ENCODE peak calls at places on chromosomes 16 and 17, in eight cellular contexts. U is heart right ventricle; Y is effector memory CD4-positive, alpha-beta T cell; Q is breast epithelium; O is tibial artery; G is heart left ventricle; Z is left ventricle myocardium inferior; M is spleen. C is an unnamed sample. For H3K4me1, the result is how much of the 10 kb centered on the place peaks cover.

GRCh38 chr16:20023190-20023589 is 50.5 kb downstream of the GPR139 start:
- DNase-seq in O (no peak), Y (no peak), M (no peak), U (no peak), Z (no peak), Q (no peak), G (no peak), C (peak)

GRCh38 chr16:30697264-30698138 is 1.5 kb upstream of the SRCAP start:
- DNase-seq in O (no peak), G (no peak), U (no peak), Y (no peak), M (peak), Q (no peak), Z (no peak), C (peak)

GRCh38 chr16:67886387-67886786 is 1.7 kb downstream of the NRN1L start:
- DNase-seq in O (no peak), G (no peak), M (no peak), Z (no peak), Q (no peak), Y (no peak), U (no peak), C (no peak)

GRCh38 chr16:72877374-72878028 is 170.4 kb downstream of the ZFHX3 start:
- DNase-seq in O (no peak), Q (no peak), M (no peak), U (no peak), Y (no peak), Z (no peak), G (no peak), C (no peak)

GRCh38 chr17:54977744-54978143 is 9.2 kb downstream of the STXBP4 start:
- DNase-seq in M (no peak), Q (no peak), Z (no peak), U (no peak), G (no peak), O (no peak), Y (no peak), C (no peak)

GRCh38 chr16:30893082-30893743 is 664 bp downstream of the BCL7C start:
- DNase-seq in Z (no peak), M (peak), Q (peak), O (no peak), G (no peak), U (peak), Y (peak), C (no peak)

GRCh38 chr17:65072577-65073178 is 16.1 kb upstream of the GNA13 start:
- DNase-seq in Y (no peak), Z (no peak), G (no peak), M (no peak), Q (no peak), U (no peak), O (no peak), C (peak)

GRCh38 chr17:43552229-43552837 is 6.2 kb upstream of the ETV4 start:
- DNase-seq in Y (no peak), Z (no peak), M (no peak), Q (no peak), O (no peak), U (no peak), G (no peak), C (peak)

GRCh38 chr16:28604186-28604565 is 5.7 kb downstream of the SULT1A1 start:
- DNase-seq in O (no peak), M (peak), Q (no peak), Z (no peak), U (no peak), G (no peak), Y (no peak), C (no peak)

GRCh38 chr16:555528-556478 is 4.4 kb upstream of the PRR35 start:
- DNase-seq in O (no peak), G (no peak), Q (no peak), Y (no peak), M (no peak), Z (no peak), U (no peak), C (no peak)

GRCh38 chr17:77036841-77037381 is 103.9 kb upstream of the SEC14L1 start:
- DNase-seq in Q (no peak), M (no peak), Z (peak), G (peak), O (no peak), Y (no peak), U (no peak), C (peak)

GRCh38 chr17:81944858-81945257 is 2.2 kb downstream of the MYADML2 start:
- DNase-seq in O (no peak), M (no peak), U (no peak), G (no peak), Z (no peak), Q (no peak), Y (no peak), C (no peak)

GRCh38 chr17:68906638-68907037 is 48.6 kb downstream of the ABCA8 start:
- DNase-seq in U (no peak), M (no peak), Y (no peak), O (no peak), G (no peak), Z (no peak), Q (no peak), C (peak)

GRCh38 chr17:27576429-27577123 is 54.4 kb upstream of the LGALS9 start:
- DNase-seq in Q (no peak), Y (no peak), M (no peak), O (no peak), Z (no peak), U (no peak), G (no peak), C (peak)

GRCh38 chr17:40104570-40105471 is 4.4 kb upstream of the NR1D1 start:
- DNase-seq in G (no peak), Y (no peak), Z (peak), O (no peak), Q (peak), M (no peak), U (no peak), C (no peak)
- H3K4me1 ChIP-seq in G (half or more), Y (half or more), Z (half or more), O (half or more), Q (under half), M (half or more), U (half or more), C (under half)

GRCh38 chr16:85029981-85030381 is 2.4 kb downstream of the KIAA0513 start:
- DNase-seq in U (no peak), Q (no peak), O (no peak), Y (no peak), G (peak), M (no peak), Z (no peak), C (no peak)
- H3K27ac ChIP-seq in U (peak), Q (peak), O (no peak), Y (peak), G (no peak), M (peak), Z (peak), C (no peak)

GRCh38 chr17:29163563-29163962 is 16.6 kb downstream of the MYO18A start:
- DNase-seq in Y (no peak), G (no peak), O (no peak), Z (no peak), M (peak), Q (no peak), U (no peak), C (peak)
- H3K4me1 ChIP-seq in Y (under half), G (under half), O (under half), Z (half or more), M (half or more), Q (under half), U (under half), C (under half)

GRCh38 chr17:6106212-6106611 is 36.0 kb downstream of the WSCD1 start:
- DNase-seq in Q (no peak), O (no peak), M (no peak), G (no peak), Z (no peak), U (no peak), Y (no peak), C (no peak)
- H3K27ac ChIP-seq in Q (no peak), O (no peak), M (no peak), G (no peak), Z (no peak), U (no peak), Y (no peak), C (no peak)

GRCh38 chr16:2037115-2037514 is 10.4 kb downstream of the NHERF2 start:
- DNase-seq in U (no peak), Y (no peak), O (no peak), Z (no peak), G (no peak), Q (no peak), M (no peak), C (no peak)
- H3K4me1 ChIP-seq in U (half or more), Y (under half), O (half or more), Z (half or more), G (half or more), Q (under half), M (half or more), C (under half)

DNA sequence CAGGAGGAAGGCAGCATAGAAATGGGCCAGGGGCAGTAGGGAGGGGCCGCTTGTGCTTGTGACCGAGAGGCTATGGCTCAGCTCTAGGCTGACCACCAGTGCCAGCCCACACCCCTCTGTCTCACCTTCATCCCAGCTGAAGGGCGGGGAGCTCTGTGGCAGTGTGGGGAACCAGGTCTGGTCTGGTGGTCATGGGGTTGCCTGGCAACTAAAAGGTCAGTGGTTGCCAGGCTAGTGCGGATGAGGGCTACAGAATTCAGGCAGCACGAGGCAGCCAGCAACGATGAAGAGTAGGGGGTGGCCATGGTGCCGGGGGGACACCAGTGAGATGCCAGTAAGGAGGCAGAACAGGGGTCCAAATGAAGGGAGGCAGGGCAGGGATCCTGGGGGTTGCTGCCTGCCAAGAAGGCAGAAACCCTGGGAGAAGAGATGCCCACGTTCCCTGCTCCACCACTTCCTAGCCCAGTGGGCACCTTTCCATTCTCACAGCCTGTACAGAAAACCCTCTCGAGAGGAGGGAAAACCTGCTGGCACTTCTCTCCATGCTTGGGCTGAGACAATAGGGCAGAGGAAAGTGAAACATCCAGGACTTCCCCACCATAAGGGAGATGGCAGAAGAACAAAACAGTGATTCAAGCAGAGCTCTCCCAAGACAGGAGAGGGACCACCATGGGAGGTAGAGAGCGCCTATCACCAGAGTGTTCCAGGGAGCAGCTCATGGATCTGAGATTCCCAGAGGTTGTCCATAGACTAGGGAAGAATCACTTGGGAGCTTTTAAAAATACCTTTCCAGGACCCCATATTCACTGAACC is 39.7 kb downstream of the SRCIN1 start:
- DNase-seq in O (no peak), Q (no peak), M (no peak), Y (no peak), G (no peak), Z (no peak), U (no peak), C (no peak)
- H3K27ac ChIP-seq in O (no peak), Q (no peak), M (no peak), Y (no peak), G (no peak), Z (no peak), U (no peak), C (no peak)

GRCh38 chr17:17036520-17036998 is 5.7 kb upstream of the MPRIP start:
- DNase-seq in Z (no peak), U (no peak), O (peak), Y (no peak), M (peak), Q (no peak), G (no peak), C (no peak)

GRCh38 chr17:17034028-17034427 is 8.2 kb upstream of the MPRIP start:
- DNase-seq in G (no peak), Y (no peak), Q (no peak), U (no peak), O (no peak), Z (no peak), M (no peak), C (no peak)

GRCh38 chr17:17035490-17035889 is 6.8 kb upstream of the MPRIP start:
- DNase-seq in Z (no peak), M (no peak), U (no peak), O (no peak), G (no peak), Q (no peak), Y (no peak), C (no peak)

GRCh38 chr17:17034496-17035066 is 7.7 kb upstream of the MPRIP start:
- DNase-seq in O (no peak), Z (no peak), U (no peak), Y (no peak), Q (no peak), M (no peak), G (no peak), C (no peak)

GRCh38 chr17:17035920-17036319 is 6.3 kb upstream of the MPRIP start:
- DNase-seq in Y (no peak), U (no peak), M (no peak), O (no peak), Z (no peak), G (no peak), Q (no peak), C (no peak)
- H3K4me1 ChIP-seq in Y (under half), U (under half), M (under half), O (under half), Z (under half), G (under half), Q (under half), C (under half)